ENCODE peak calls at places on chromosomes 12 and 14, in six cellular contexts. X is AG10803; Z is mucosa of descending colon; A is CD4-positive, alpha-beta T cell; Q is activated effector memory CD4-positive, alpha-beta T cell treated with Interleukin-2 at 50 U/mL for 16 hours; E is fibroblast of mammary gland. O is an unnamed sample.

GRCh38 chr12:93767524-93767863 is 90.3 kb downstream of the CRADD start:
- DNase-seq in E (no peak), Z (no peak), Q (no peak), A (no peak), X (peak), O (no peak)

GRCh38 chr14:102164241-102164641 is 24.5 kb downstream of the WDR20 start:
- DNase-seq in Q (no peak), E (peak), A (no peak), X (peak), Z (peak), O (peak)

GRCh38 chr12:57483466-57483865 is 3.8 kb upstream of the ARHGAP9 start:
- DNase-seq in Z (no peak), X (peak), A (no peak), Q (no peak), E (no peak), O (peak)

GRCh38 chr14:90484291-90484690 is 87.5 kb downstream of the CALM1 start:
- DNase-seq in A (no peak), E (no peak), X (no peak), Z (no peak), Q (no peak), O (no peak)

GRCh38 chr12:81176796-81177195 is 98.9 kb downstream of the ACSS3 start:
- DNase-seq in Z (no peak), A (no peak), E (peak), X (no peak), Q (no peak), O (peak)

GRCh38 chr12:28771961-28772360 is 377.1 kb upstream of the FAR2 start:
- DNase-seq in A (no peak), X (no peak), Z (peak), Q (no peak), E (no peak), O (no peak)

GRCh38 chr14:89899917-89900680 is 54.4 kb downstream of the EFCAB11 start:
- DNase-seq in Z (no peak), E (peak), Q (no peak), X (peak), A (no peak), O (peak)

GRCh38 chr12:4145990-4146859 is 127.3 kb upstream of the CCND2 start:
- DNase-seq in E (peak), A (no peak), Q (no peak), Z (no peak), X (no peak), O (no peak)

GRCh38 chr12:27635349-27635972 is 60.8 kb upstream of the REP15 start:
- DNase-seq in X (peak), A (no peak), Q (no peak), Z (peak), E (peak), O (peak)

GRCh38 chr12:42568952-42569916 is 20.3 kb downstream of the PRICKLE1 start:
- DNase-seq in X (peak), E (peak), A (no peak), Z (peak), Q (no peak), O (peak)

GRCh38 chr14:43786066-43786762 is 720.9 kb downstream of the FSCB start:
- DNase-seq in Q (no peak), A (no peak), Z (no peak), E (no peak), X (no peak), O (no peak)

GRCh38 chr14:104856869-104857860 is 7.9 kb upstream of the CEP170B start:
- DNase-seq in E (no peak), Q (no peak), Z (no peak), A (no peak), X (no peak), O (no peak)

GRCh38 chr12:25717552-25717951 is 164.5 kb upstream of the LMNTD1 start:
- DNase-seq in A (no peak), E (no peak), Z (no peak), Q (no peak), X (no peak), O (no peak)

GRCh38 chr14:105467249-105467941 is 7.2 kb upstream of the CRIP2 start:
- DNase-seq in Q (no peak), E (no peak), X (no peak), Z (no peak), A (no peak), O (no peak)

GRCh38 chr14:70755655-70756054 is 53.7 kb downstream of the MAP3K9 start:
- DNase-seq in Q (no peak), X (no peak), Z (no peak), E (no peak), A (no peak), O (no peak)

GRCh38 chr12:19010087-19010486 is 119.4 kb upstream of the PLEKHA5 start:
- DNase-seq in A (no peak), X (no peak), Z (no peak), E (no peak), Q (no peak), O (no peak)

GRCh38 chr14:29637406-29637805 is 290.2 kb downstream of the PRKD1 start:
- DNase-seq in A (no peak), E (peak), X (peak), Q (no peak), Z (peak), O (peak)

GRCh38 chr14:30656190-30656632 is 34.1 kb downstream of the SCFD1 start:
- DNase-seq in Z (peak), A (no peak), Q (no peak), E (peak), X (peak), O (peak)

GRCh38 chr12:52779914-52780313 is 2.8 kb upstream of the KRT76 start:
- DNase-seq in Q (no peak), Z (no peak), X (no peak), E (no peak), A (no peak), O (no peak)

GRCh38 chr12:19382111-19382526 is 57.2 kb upstream of the AEBP2 start:
- DNase-seq in Q (no peak), X (peak), Z (no peak), E (peak), A (no peak), O (peak)

GRCh38 chr12:27709932-27710591 is 570 bp upstream of the MRPS35 start:
- DNase-seq in A (no peak), Z (peak), X (peak), E (peak), Q (no peak), O (peak)

GRCh38 chr14:104438166-104438887 is 141.2 kb upstream of the C14orf180 start:
- DNase-seq in X (no peak), Q (no peak), Z (no peak), A (no peak), E (no peak), O (no peak)

GRCh38 chr14:21066882-21067502 is 3.1 kb upstream of the ARHGEF40 start:
- DNase-seq in A (no peak), E (no peak), Q (no peak), X (no peak), Z (peak), O (peak)

GRCh38 chr12:1769809-1770494 is 50.4 kb upstream of the LRTM2 start:
- DNase-seq in A (no peak), E (peak), Z (no peak), Q (no peak), X (no peak), O (no peak)

GRCh38 chr12:110247340-110248095 is 33.5 kb upstream of the ATP2A2 start:
- DNase-seq in Q (no peak), X (no peak), E (no peak), A (no peak), Z (peak), O (no peak)

GRCh38 chr12:65306603-65307501 is 28.4 kb downstream of the MSRB3 start:
- DNase-seq in Z (peak), X (peak), Q (no peak), E (peak), A (no peak), O (peak)

GRCh38 chr12:105502426-105502930 is 172.0 kb downstream of the C12orf75 start:
- DNase-seq in Z (no peak), E (no peak), Q (no peak), X (no peak), A (no peak), O (no peak)

GRCh38 chr12:23893611-23894010 is 55.9 kb downstream of the SOX5 start:
- DNase-seq in X (no peak), E (no peak), Q (no peak), Z (no peak), A (no peak), O (no peak)

GRCh38 chr12:127051139-127051538 is 1215.8 kb upstream of the TMEM132C start:
- DNase-seq in Z (no peak), X (no peak), Q (no peak), E (no peak), A (no peak), O (no peak)

GRCh38 chr14:97106609-97107008 is 309.4 kb downstream of the VRK1 start:
- DNase-seq in X (no peak), E (no peak), Z (no peak), A (no peak), Q (no peak), O (no peak)

GRCh38 chr14:99945732-99946651 is 119.2 kb upstream of the EVL start:
- DNase-seq in Q (no peak), X (no peak), E (no peak), Z (no peak), A (no peak), O (peak)

GRCh38 chr12:69052613-69053408 is 119.8 kb upstream of the CPM start:
- DNase-seq in Z (no peak), X (peak), Q (no peak), E (peak), A (no peak), O (peak)

GRCh38 chr12:96436366-96437295 is 36.4 kb upstream of the CDK17 start:
- DNase-seq in Q (no peak), E (no peak), Z (no peak), A (no peak), X (no peak), O (no peak)